ENCODE peak calls at places on chromosomes 3 and 15, in ten cellular contexts. D, Q, W, P, M, U, L, O, X and G are unnamed samples.

GRCh38 chr15:45667002-45667401 is 32.2 kb downstream of the SQOR start:
- DNase-seq in P (no peak), Q (no peak), D (no peak), W (no peak), M (no peak), X (no peak), O (no peak), U (no peak), L (no peak), G (no peak)

GRCh38 chr3:146404451-146404850 is 64.9 kb downstream of the PLSCR2 start:
- DNase-seq in D (no peak), Q (no peak), W (no peak), L (no peak), O (no peak), U (no peak), M (no peak), X (no peak), P (no peak), G (no peak)

GRCh38 chr3:94159062-94159726 is 96.3 kb downstream of the NSUN3 start:
- DNase-seq in U (no peak), X (no peak), Q (no peak), W (no peak), M (no peak), D (no peak), O (peak; percentile 12), L (no peak), P (peak; percentile 20), G (no peak)

GRCh38 chr3:194738254-194739093 is 52.8 kb downstream of the FAM43A start:
- DNase-seq in X (no peak), L (no peak), Q (no peak), W (no peak), P (peak; percentile 91), M (no peak), U (no peak), O (no peak), D (peak; percentile 37), G (peak; percentile 57)

GRCh38 chr15:74995779-74996765 is 709 bp downstream of the SCAMP5 start:
- DNase-seq in Q (no peak), X (no peak), U (no peak), M (no peak), P (peak; percentile 60), L (no peak), D (no peak), O (peak; percentile 92), W (no peak), G (peak; percentile 79)

GRCh38 chr3:172321035-172321434 is 127.2 kb downstream of the GHSR start:
- DNase-seq in L (no peak), U (no peak), W (no peak), P (no peak), Q (no peak), O (no peak), M (no peak), D (no peak), X (no peak), G (no peak)

GRCh38 chr3:160822931-160823330 is 66.9 kb downstream of the PPM1L start:
- DNase-seq in M (no peak), X (no peak), U (no peak), P (no peak), D (no peak), W (no peak), Q (no peak), L (no peak), O (peak; percentile 41), G (no peak)

GRCh38 chr3:71332813-71333212 is 250.7 kb downstream of the FOXP1 start:
- DNase-seq in Q (no peak), P (no peak), D (no peak), L (no peak), M (no peak), U (no peak), X (no peak), O (no peak), W (no peak), G (no peak)

GRCh38 chr3:124172846-124173245 is 180.9 kb upstream of the ROPN1 start:
- DNase-seq in M (no peak), Q (no peak), O (no peak), X (no peak), D (no peak), W (no peak), U (no peak), P (no peak), L (no peak), G (no peak)

GRCh38 chr3:62833538-62833937 is 41.7 kb downstream of the CADPS start:
- DNase-seq in P (no peak), Q (peak; percentile 32), U (no peak), W (no peak), L (no peak), O (peak; percentile 60), X (no peak), D (no peak), M (no peak), G (peak; percentile 54)

GRCh38 chr3:58518304-58518789 is 18.6 kb downstream of the ACOX2 start:
- DNase-seq in L (no peak), P (peak; percentile 87), W (no peak), X (no peak), D (no peak), M (no peak), O (peak; percentile 96), U (no peak), Q (no peak), G (peak; percentile 90)

GRCh38 chr3:117628896-117629295 is 919.3 kb downstream of the TUSC7 start:
- DNase-seq in W (no peak), U (no peak), D (no peak), P (peak; percentile 50), X (no peak), M (peak; percentile 44), L (no peak), Q (no peak), O (no peak), G (no peak)

GRCh38 chr3:102715030-102715697 is 280.3 kb downstream of the ZPLD1 start:
- DNase-seq in L (no peak), X (no peak), M (peak; percentile 6), U (no peak), Q (no peak), P (no peak), W (no peak), D (no peak), O (no peak), G (no peak)

GRCh38 chr3:150074277-150074676 is 103.6 kb upstream of the PFN2 start:
- DNase-seq in P (no peak), W (no peak), Q (no peak), U (no peak), O (no peak), L (no peak), D (no peak), M (no peak), X (no peak), G (no peak)

GRCh38 chr15:70636540-70637165 is 126.7 kb downstream of the UACA start:
- DNase-seq in L (no peak), Q (no peak), U (no peak), M (no peak), X (no peak), P (no peak), D (no peak), W (no peak), O (no peak), G (no peak)

GRCh38 chr3:49265987-49266386 is 11.0 kb downstream of the C3orf62 start:
- DNase-seq in P (no peak), D (no peak), X (no peak), U (no peak), O (no peak), Q (no peak), L (no peak), M (no peak), W (no peak), G (no peak)

GRCh38 chr3:121958801-121959200 is 63.2 kb downstream of the ILDR1 start:
- DNase-seq in O (no peak), U (no peak), M (no peak), D (no peak), X (no peak), L (no peak), P (no peak), W (no peak), Q (no peak), G (no peak)

GRCh38 chr3:12966847-12967750 is 106.1 kb downstream of the IQSEC1 start:
- DNase-seq in W (peak; percentile 17), Q (no peak), O (no peak), X (no peak), M (no peak), L (no peak), U (no peak), P (no peak), D (no peak), G (no peak)

GRCh38 chr3:33047842-33048834 is 48.8 kb downstream of the GLB1 start:
- DNase-seq in W (no peak), P (no peak), L (peak; percentile 88), U (no peak), Q (peak; percentile 43), D (no peak), M (no peak), O (no peak), X (no peak), G (no peak)

GRCh38 chr3:132083583-132084372 is 49.0 kb upstream of the CPNE4 start:
- DNase-seq in D (no peak), P (no peak), X (no peak), Q (no peak), O (no peak), L (no peak), U (no peak), M (peak; percentile 67), W (no peak), G (no peak)

GRCh38 chr3:154616298-154616697 is 186.3 kb upstream of the GPR149 start:
- DNase-seq in P (no peak), Q (no peak), O (peak; percentile 14), D (no peak), U (no peak), L (no peak), W (no peak), M (no peak), X (no peak), G (no peak)

GRCh38 chr3:172658344-172659245 is 52.3 kb downstream of the NCEH1 start:
- DNase-seq in L (no peak), P (no peak), O (no peak), Q (no peak), W (no peak), M (peak; percentile 100), X (no peak), U (no peak), D (no peak), G (no peak)

GRCh38 chr3:31263897-31264296 is 268.8 kb upstream of the STT3B start:
- DNase-seq in W (no peak), M (no peak), L (no peak), P (no peak), X (no peak), U (no peak), D (no peak), O (no peak), Q (no peak), G (no peak)

GRCh38 chr3:32586361-32586760 is 15.7 kb upstream of the DYNC1LI1 start:
- DNase-seq in W (no peak), O (peak; percentile 15), L (no peak), D (no peak), M (no peak), U (no peak), X (no peak), Q (no peak), P (peak; percentile 70), G (no peak)

GRCh38 chr3:49358884-49359225 is 702 bp upstream of the GPX1 start:
- DNase-seq in D (no peak), W (no peak), Q (peak; percentile 10), X (no peak), L (no peak), O (no peak), U (no peak), P (no peak), M (no peak), G (no peak)

GRCh38 chr15:43966646-43967045 is 139.8 kb downstream of the WDR76 start:
- DNase-seq in M (no peak), U (no peak), W (no peak), X (no peak), Q (no peak), P (no peak), O (no peak), D (no peak), L (no peak), G (no peak)

GRCh38 chr3:57972421-57973111 is 35.7 kb upstream of the FLNB start:
- DNase-seq in D (no peak), M (no peak), L (no peak), Q (no peak), U (no peak), P (no peak), O (no peak), W (no peak), X (no peak), G (no peak)

GRCh38 chr15:74799843-74800558 is 12.6 kb upstream of the LMAN1L start:
- DNase-seq in L (peak; percentile 84), D (peak; percentile 55), P (peak; percentile 11), U (peak; percentile 64), M (no peak), Q (peak; percentile 93), O (peak; percentile 75), X (peak; percentile 90), W (peak; percentile 78), G (peak; percentile 94)